ENCODE peak calls at places on chromosomes 1 and 21, in four cellular contexts. One of them, this sample, is unnamed.

GRCh38 chr1:56031011-56031410 is 548.4 kb downstream of the PLPP3 start:
- DNase-seq in HTR-8/SVneo: no peak
- DNase-seq in endothelial cell of umbilical vein: peak; percentile 64
- DNase-seq in right atrium auricular region: no peak
- DNase-seq in this sample: no peak

GRCh38 chr1:212864201-212864600 is 6.1 kb downstream of the FLVCR1 start:
- DNase-seq in HTR-8/SVneo: no peak
- DNase-seq in endothelial cell of umbilical vein: no peak
- DNase-seq in right atrium auricular region: no peak
- DNase-seq in this sample: no peak

GRCh38 chr1:11670747-11671146 is 6.7 kb downstream of the FBXO6 start:
- DNase-seq in HTR-8/SVneo: no peak
- DNase-seq in endothelial cell of umbilical vein: no peak
- DNase-seq in right atrium auricular region: no peak
- DNase-seq in this sample: no peak

GRCh38 chr1:20499718-20500117 is 8.2 kb downstream of the MUL1 start:
- DNase-seq in HTR-8/SVneo: no peak
- DNase-seq in endothelial cell of umbilical vein: no peak
- DNase-seq in right atrium auricular region: no peak
- DNase-seq in this sample: no peak

GRCh38 chr1:26526287-26526686 is 3.3 kb upstream of the RPS6KA1 start:
- DNase-seq in HTR-8/SVneo: no peak
- DNase-seq in endothelial cell of umbilical vein: no peak
- DNase-seq in right atrium auricular region: no peak
- DNase-seq in this sample: no peak

GRCh38 chr1:205538211-205538840 is 33.9 kb downstream of the CDK18 start:
- DNase-seq in HTR-8/SVneo: no peak
- DNase-seq in endothelial cell of umbilical vein: no peak
- DNase-seq in right atrium auricular region: peak; percentile 52
- DNase-seq in this sample: peak; percentile 7

GRCh38 chr1:209585672-209586071 is 2.2 kb downstream of the CAMK1G start:
- DNase-seq in HTR-8/SVneo: no peak
- DNase-seq in endothelial cell of umbilical vein: no peak
- DNase-seq in right atrium auricular region: peak; percentile 61
- DNase-seq in this sample: peak; percentile 81

GRCh38 chr1:212794561-212795014 is 2.9 kb downstream of the TATDN3 start:
- DNase-seq in HTR-8/SVneo: no peak
- DNase-seq in endothelial cell of umbilical vein: peak; percentile 28
- DNase-seq in right atrium auricular region: no peak
- DNase-seq in this sample: no peak

GRCh38 chr1:212566522-212567479 is 41.8 kb upstream of the ATF3 start:
- DNase-seq in HTR-8/SVneo: peak; percentile 53
- DNase-seq in endothelial cell of umbilical vein: peak; percentile 87
- DNase-seq in right atrium auricular region: no peak
- DNase-seq in this sample: peak; percentile 43

GRCh38 chr1:204080163-204080903 is 7.4 kb downstream of the SOX13 start:
- DNase-seq in HTR-8/SVneo: peak; percentile 98
- DNase-seq in endothelial cell of umbilical vein: no peak
- DNase-seq in right atrium auricular region: no peak
- DNase-seq in this sample: peak; percentile 40

GRCh38 chr21:15063821-15064575 is 802 bp downstream of the NRIP1 start:
- DNase-seq in HTR-8/SVneo: no peak
- DNase-seq in endothelial cell of umbilical vein: no peak
- DNase-seq in right atrium auricular region: peak; percentile 70
- DNase-seq in this sample: peak; percentile 76

GRCh38 chr1:244165701-244166100 is 114.6 kb downstream of the ZBTB18 start:
- DNase-seq in HTR-8/SVneo: no peak
- DNase-seq in endothelial cell of umbilical vein: no peak
- DNase-seq in right atrium auricular region: no peak
- DNase-seq in this sample: no peak

GRCh38 chr1:10398734-10399486 is at the start of gene PGD:
- DNase-seq in HTR-8/SVneo: peak; percentile 95
- DNase-seq in endothelial cell of umbilical vein: peak; percentile 98
- DNase-seq in right atrium auricular region: peak; percentile 99
- DNase-seq in this sample: peak; percentile 99

GRCh38 chr1:202207292-202207691 is 13.7 kb downstream of the LGR6 start:
- DNase-seq in HTR-8/SVneo: no peak
- DNase-seq in endothelial cell of umbilical vein: peak; percentile 70
- DNase-seq in right atrium auricular region: no peak
- DNase-seq in this sample: no peak

This sample was measured in retina.